ENCODE peak calls at places on chromosome 15, in six cellular contexts. One of them, this sample, is unnamed.

GRCh38 chr15:29403778-29404177 is 134.2 kb upstream of the NSMCE3 start:
- DNase-seq in cardiac fibroblast: no peak
- DNase-seq in mammary epithelial cell: no peak
- DNase-seq in nephron progenitor cell: no peak
- DNase-seq in A549: peak; percentile 27
- DNase-seq in kidney: peak; percentile 46
- DNase-seq in this sample: no peak

GRCh38 chr15:74318376-74319137 is 48.9 kb downstream of the CYP11A1 start:
- DNase-seq in kidney: no peak
- DNase-seq in mammary epithelial cell: no peak
- DNase-seq in cardiac fibroblast: peak; percentile 41
- DNase-seq in nephron progenitor cell: no peak
- DNase-seq in A549: no peak
- DNase-seq in this sample: no peak

GRCh38 chr15:62486041-62486440 is 321.0 kb upstream of the C2CD4B start:
- DNase-seq in kidney: no peak
- DNase-seq in nephron progenitor cell: no peak
- DNase-seq in A549: no peak
- DNase-seq in mammary epithelial cell: no peak
- DNase-seq in cardiac fibroblast: peak; percentile 46
- DNase-seq in this sample: no peak

GRCh38 chr15:85128636-85129035 is 147.0 kb downstream of the PDE8A start:
- DNase-seq in A549: no peak
- DNase-seq in cardiac fibroblast: no peak
- DNase-seq in kidney: no peak
- DNase-seq in mammary epithelial cell: peak; percentile 67
- DNase-seq in nephron progenitor cell: no peak
- DNase-seq in this sample: no peak

GRCh38 chr15:58146734-58147133 is 8.6 kb downstream of the AQP9 start:
- DNase-seq in mammary epithelial cell: peak; percentile 20
- DNase-seq in A549: peak; percentile 7
- DNase-seq in nephron progenitor cell: no peak
- DNase-seq in cardiac fibroblast: peak; percentile 5
- DNase-seq in kidney: no peak
- DNase-seq in this sample: no peak

GRCh38 chr15:71634820-71635219 is 175.5 kb upstream of the NR2E3 start:
- DNase-seq in cardiac fibroblast: peak; percentile 17
- DNase-seq in A549: no peak
- DNase-seq in mammary epithelial cell: no peak
- DNase-seq in kidney: no peak
- DNase-seq in nephron progenitor cell: no peak
- DNase-seq in this sample: no peak

GRCh38 chr15:28952666-28953491 is 67.1 kb downstream of the APBA2 start:
- DNase-seq in mammary epithelial cell: no peak
- DNase-seq in cardiac fibroblast: no peak
- DNase-seq in kidney: no peak
- DNase-seq in nephron progenitor cell: no peak
- DNase-seq in A549: no peak
- DNase-seq in this sample: no peak

GRCh38 chr15:36525430-36525829 is 54.0 kb upstream of the CDIN1 start:
- DNase-seq in cardiac fibroblast: no peak
- DNase-seq in kidney: no peak
- DNase-seq in mammary epithelial cell: no peak
- DNase-seq in nephron progenitor cell: no peak
- DNase-seq in A549: no peak
- DNase-seq in this sample: no peak

GRCh38 chr15:52422001-52422400 is 106.7 kb downstream of the MYO5A start:
- DNase-seq in cardiac fibroblast: no peak
- DNase-seq in mammary epithelial cell: no peak
- DNase-seq in A549: no peak
- DNase-seq in kidney: no peak
- DNase-seq in nephron progenitor cell: no peak
- DNase-seq in this sample: no peak

GRCh38 chr15:67945951-67946700 is 106.3 kb upstream of the RNU6-1 start:
- DNase-seq in A549: peak; percentile 89
- DNase-seq in nephron progenitor cell: peak; percentile 51
- DNase-seq in mammary epithelial cell: peak; percentile 60
- DNase-seq in cardiac fibroblast: peak; percentile 66
- DNase-seq in kidney: no peak
- DNase-seq in this sample: peak; percentile 85

GRCh38 chr15:40988157-40988556 is 34.9 kb downstream of the CHAC1 start:
- DNase-seq in mammary epithelial cell: no peak
- DNase-seq in nephron progenitor cell: no peak
- DNase-seq in kidney: no peak
- DNase-seq in A549: no peak
- DNase-seq in cardiac fibroblast: no peak
- DNase-seq in this sample: no peak

GRCh38 chr15:41806291-41807181 is 21.4 kb upstream of the JMJD7 start:
- DNase-seq in A549: no peak
- DNase-seq in cardiac fibroblast: no peak
- DNase-seq in mammary epithelial cell: peak; percentile 88
- DNase-seq in nephron progenitor cell: no peak
- DNase-seq in kidney: no peak
- DNase-seq in this sample: peak; percentile 99

GRCh38 chr15:25812073-25812472 is 51.1 kb downstream of the ATP10A start:
- DNase-seq in A549: no peak
- DNase-seq in nephron progenitor cell: no peak
- DNase-seq in cardiac fibroblast: no peak
- DNase-seq in kidney: no peak
- DNase-seq in mammary epithelial cell: no peak
- DNase-seq in this sample: no peak

GRCh38 chr15:101201411-101202174 is 50.3 kb downstream of the CHSY1 start:
- DNase-seq in mammary epithelial cell: peak; percentile 94
- DNase-seq in kidney: peak; percentile 96
- DNase-seq in A549: peak; percentile 93
- DNase-seq in cardiac fibroblast: peak; percentile 98
- DNase-seq in nephron progenitor cell: peak; percentile 76
- DNase-seq in this sample: peak; percentile 98

GRCh38 chr15:96720251-96720650 is 389.8 kb downstream of the NR2F2 start:
- DNase-seq in cardiac fibroblast: no peak
- DNase-seq in nephron progenitor cell: no peak
- DNase-seq in A549: no peak
- DNase-seq in kidney: no peak
- DNase-seq in mammary epithelial cell: no peak
- DNase-seq in this sample: no peak

GRCh38 chr15:57861039-57861638 is 154.6 kb downstream of the POLR2M start:
- DNase-seq in mammary epithelial cell: peak; percentile 61
- DNase-seq in nephron progenitor cell: peak; percentile 12
- DNase-seq in kidney: no peak
- DNase-seq in A549: peak; percentile 74
- DNase-seq in cardiac fibroblast: peak; percentile 83
- DNase-seq in this sample: no peak

GRCh38 chr15:63291507-63291906 is 14.1 kb downstream of the APH1B start:
- DNase-seq in kidney: no peak
- DNase-seq in nephron progenitor cell: no peak
- DNase-seq in A549: peak; percentile 17
- DNase-seq in mammary epithelial cell: peak; percentile 21
- DNase-seq in cardiac fibroblast: peak; percentile 81
- DNase-seq in this sample: no peak

GRCh38 chr15:27820232-27820631 is 278.9 kb downstream of the OCA2 start:
- DNase-seq in mammary epithelial cell: no peak
- DNase-seq in kidney: no peak
- DNase-seq in A549: peak; percentile 22
- DNase-seq in cardiac fibroblast: no peak
- DNase-seq in nephron progenitor cell: no peak
- DNase-seq in this sample: no peak

GRCh38 chr15:54854667-54855066 is 342.1 kb downstream of the RSL24D1 start:
- DNase-seq in nephron progenitor cell: no peak
- DNase-seq in mammary epithelial cell: no peak
- DNase-seq in kidney: no peak
- DNase-seq in A549: no peak
- DNase-seq in cardiac fibroblast: no peak
- DNase-seq in this sample: no peak

GRCh38 chr15:25465835-25466234 is 27.0 kb upstream of the UBE3A start:
- DNase-seq in A549: no peak
- DNase-seq in mammary epithelial cell: no peak
- DNase-seq in nephron progenitor cell: no peak
- DNase-seq in kidney: peak; percentile 67
- DNase-seq in cardiac fibroblast: no peak
- DNase-seq in this sample: no peak

DNA sequence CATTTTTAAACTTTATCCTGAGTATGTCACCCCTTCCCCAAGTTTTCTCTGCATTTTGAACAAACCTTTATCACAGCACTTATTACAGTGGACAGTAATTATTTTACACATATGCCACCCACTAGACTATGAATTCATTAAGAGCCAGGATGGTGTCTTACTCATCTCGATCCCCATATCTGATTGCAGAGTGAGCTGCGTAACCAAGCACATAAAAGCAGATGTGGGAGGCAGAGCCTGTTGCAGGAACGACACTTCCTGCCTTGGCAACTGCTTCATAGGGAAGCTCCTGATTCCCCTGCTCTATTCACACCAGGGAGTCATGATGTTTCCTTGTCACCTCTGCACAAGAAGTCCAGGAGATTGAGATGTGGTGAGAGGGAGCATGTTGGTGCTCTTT is 91.1 kb downstream of the MINAR1 start:
- DNase-seq in A549: no peak
- DNase-seq in kidney: no peak
- DNase-seq in mammary epithelial cell: no peak
- DNase-seq in nephron progenitor cell: no peak
- DNase-seq in cardiac fibroblast: no peak
- DNase-seq in this sample: no peak
- TF ChIP-seq CTCF in A549: no peak
- TF ChIP-seq CTCF in kidney: no peak
- TF ChIP-seq CTCF in mammary epithelial cell: no peak
- TF ChIP-seq CTCF in nephron progenitor cell: no peak
- TF ChIP-seq CTCF in cardiac fibroblast: no peak
- TF ChIP-seq CTCF in this sample: no peak

GRCh38 chr15:73127302-73127936 is 75.2 kb downstream of the NEO1 start:
- DNase-seq in A549: peak; percentile 52
- DNase-seq in mammary epithelial cell: peak; percentile 14
- DNase-seq in kidney: no peak
- DNase-seq in cardiac fibroblast: peak; percentile 47
- DNase-seq in nephron progenitor cell: peak; percentile 25
- DNase-seq in this sample: no peak
- TF ChIP-seq CTCF in A549: peak; percentile 89
- TF ChIP-seq CTCF in mammary epithelial cell: peak; percentile 87
- TF ChIP-seq CTCF in kidney: peak; percentile 73
- TF ChIP-seq CTCF in cardiac fibroblast: peak; percentile 85
- TF ChIP-seq CTCF in nephron progenitor cell: peak; percentile 68
- TF ChIP-seq CTCF in this sample: peak; percentile 94

DNA sequence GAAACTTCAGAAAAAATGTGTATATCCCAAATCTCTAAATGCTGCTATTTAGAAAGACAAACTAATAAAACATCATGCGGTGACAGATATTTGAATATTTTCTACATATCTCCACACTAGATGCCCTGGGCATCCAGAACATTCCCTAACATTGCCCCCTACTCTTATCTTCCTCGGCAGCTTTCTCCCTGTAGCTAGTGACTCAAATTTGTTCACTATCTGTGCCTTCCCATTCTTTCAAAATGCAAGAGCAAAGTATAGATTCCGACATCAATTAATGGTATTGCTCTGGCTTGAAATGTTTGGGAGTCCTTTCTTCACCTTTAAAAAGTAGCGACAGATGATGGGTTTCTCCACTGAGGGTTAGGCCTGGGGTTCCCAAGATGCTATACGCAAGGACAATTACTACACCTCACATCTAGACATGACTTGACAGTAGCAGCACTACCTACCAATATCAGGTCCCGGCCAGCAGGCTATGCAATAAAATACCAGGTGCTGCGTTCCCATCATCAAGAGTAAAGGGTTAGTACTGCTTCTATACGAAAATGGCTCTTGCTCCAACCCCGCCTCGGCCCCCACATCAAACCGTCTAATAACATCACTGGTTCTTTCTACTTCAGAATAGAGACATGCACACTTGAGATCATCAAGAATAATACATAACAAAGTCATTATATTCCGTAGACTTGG is 615 bp downstream of the UBR1 start:
- DNase-seq in mammary epithelial cell: peak; percentile 54
- DNase-seq in cardiac fibroblast: no peak
- DNase-seq in A549: peak; percentile 12
- DNase-seq in nephron progenitor cell: no peak
- DNase-seq in kidney: no peak
- DNase-seq in this sample: no peak
- TF ChIP-seq CTCF in mammary epithelial cell: peak; percentile 15
- TF ChIP-seq CTCF in cardiac fibroblast: no peak
- TF ChIP-seq CTCF in A549: no peak
- TF ChIP-seq CTCF in nephron progenitor cell: no peak
- TF ChIP-seq CTCF in kidney: no peak
- TF ChIP-seq CTCF in this sample: no peak

DNA sequence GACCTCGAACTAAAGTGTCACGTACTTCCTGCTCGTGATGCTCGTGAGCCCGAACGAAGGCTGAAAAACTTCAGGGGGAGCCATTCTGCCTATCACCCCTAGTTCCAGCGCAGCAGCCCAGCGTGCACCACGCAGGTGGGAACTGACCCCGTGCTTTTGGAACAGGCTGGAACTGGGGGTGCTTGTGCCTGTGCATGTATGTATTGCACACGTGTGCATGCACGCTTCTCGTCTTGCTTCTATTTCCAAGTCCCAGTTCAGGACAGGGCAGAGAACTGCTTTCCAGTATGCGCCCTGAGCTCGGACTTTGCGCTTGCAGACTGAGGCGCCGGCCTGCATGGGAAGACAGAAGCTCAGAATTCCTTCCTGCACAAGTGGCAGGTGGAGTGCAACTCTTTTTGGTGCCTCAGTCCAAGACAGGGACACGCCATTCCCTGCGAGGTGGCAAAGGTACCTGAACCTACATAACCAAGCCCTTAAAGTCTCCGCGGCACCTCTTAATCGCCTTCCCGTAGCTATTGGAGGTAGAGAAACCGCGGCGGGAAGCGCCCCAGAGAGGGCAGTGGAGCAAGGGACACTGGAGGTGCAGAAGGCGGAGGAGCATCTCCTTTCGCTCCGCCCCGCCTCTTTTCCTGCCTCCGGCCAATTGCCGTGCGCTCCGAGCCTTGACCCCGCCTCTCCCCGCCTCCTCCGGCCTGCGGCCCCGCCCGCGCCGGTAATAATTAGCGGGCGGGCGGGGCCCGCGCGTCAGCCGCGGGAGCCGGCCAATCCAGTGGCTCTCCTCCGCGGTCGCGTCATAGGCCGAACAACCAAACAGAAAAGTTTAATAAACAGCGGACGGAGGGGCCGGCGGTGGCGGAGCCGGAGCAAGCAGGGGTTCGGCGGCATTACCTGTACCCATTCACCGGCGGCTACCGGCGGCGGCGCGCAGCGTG is at the start of gene ZFAND6:
- DNase-seq in A549: peak; percentile 94
- DNase-seq in mammary epithelial cell: peak; percentile 95
- DNase-seq in cardiac fibroblast: peak; percentile 93
- DNase-seq in kidney: peak; percentile 98
- DNase-seq in nephron progenitor cell: peak; percentile 98
- DNase-seq in this sample: peak; percentile 97
- TF ChIP-seq CTCF in A549: no peak
- TF ChIP-seq CTCF in mammary epithelial cell: no peak
- TF ChIP-seq CTCF in cardiac fibroblast: no peak
- TF ChIP-seq CTCF in kidney: no peak
- TF ChIP-seq CTCF in nephron progenitor cell: no peak
- TF ChIP-seq CTCF in this sample: peak; percentile 32

DNA sequence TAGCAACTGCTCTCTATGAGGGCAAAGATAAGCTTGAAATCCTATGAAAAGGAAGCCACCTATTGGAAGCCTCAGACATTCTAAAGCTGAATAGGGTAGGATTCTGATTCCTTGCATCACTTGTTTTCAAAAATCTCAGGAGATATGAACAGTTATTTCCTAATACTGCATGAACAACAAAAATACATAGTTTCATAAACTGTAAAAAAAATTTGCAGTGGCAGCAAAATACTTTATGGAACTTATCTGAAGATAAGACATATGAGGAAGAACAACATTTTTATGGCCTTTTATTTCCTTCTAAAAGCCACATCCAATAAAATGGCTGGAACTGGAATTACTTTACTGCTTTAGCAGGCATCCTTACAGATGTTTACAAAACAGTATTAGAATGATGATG is 29.9 kb downstream of the AP3S2 start:
- DNase-seq in cardiac fibroblast: peak; percentile 63
- DNase-seq in mammary epithelial cell: no peak
- DNase-seq in kidney: no peak
- DNase-seq in nephron progenitor cell: no peak
- DNase-seq in A549: no peak
- DNase-seq in this sample: no peak
- TF ChIP-seq CTCF in cardiac fibroblast: peak; percentile 3
- TF ChIP-seq CTCF in mammary epithelial cell: peak; percentile 12
- TF ChIP-seq CTCF in kidney: no peak
- TF ChIP-seq CTCF in nephron progenitor cell: no peak
- TF ChIP-seq CTCF in A549: no peak
- TF ChIP-seq CTCF in this sample: no peak